ENCODE peak calls at places on chromosomes 5 and 9, in six cellular contexts. One of them, this sample, is unnamed.

GRCh38 chr5:140795259-140795641 is 598 bp downstream of the PCDHA2 start:
- DNase-seq in Peyer's patch: no peak
- DNase-seq in H54: peak; percentile 54
- DNase-seq in body of pancreas: no peak
- DNase-seq in prostate gland: no peak
- DNase-seq in ovary: no peak
- DNase-seq in this sample: no peak

GRCh38 chr9:130837644-130838043 is 2.6 kb downstream of the ABL1 start:
- DNase-seq in body of pancreas: no peak
- DNase-seq in H54: no peak
- DNase-seq in ovary: no peak
- DNase-seq in Peyer's patch: no peak
- DNase-seq in prostate gland: no peak
- DNase-seq in this sample: no peak

GRCh38 chr5:162377895-162378294 is 310.3 kb downstream of the GABRG2 start:
- DNase-seq in ovary: no peak
- DNase-seq in prostate gland: no peak
- DNase-seq in body of pancreas: no peak
- DNase-seq in Peyer's patch: no peak
- DNase-seq in H54: no peak
- DNase-seq in this sample: no peak

GRCh38 chr9:87301381-87301780 is 196.3 kb upstream of the DAPK1 start:
- DNase-seq in ovary: no peak
- DNase-seq in body of pancreas: no peak
- DNase-seq in Peyer's patch: no peak
- DNase-seq in H54: no peak
- DNase-seq in prostate gland: no peak
- DNase-seq in this sample: no peak

GRCh38 chr5:93845376-93845775 is 104.0 kb upstream of the POU5F2 start:
- DNase-seq in H54: no peak
- DNase-seq in ovary: no peak
- DNase-seq in prostate gland: no peak
- DNase-seq in Peyer's patch: no peak
- DNase-seq in body of pancreas: no peak
- DNase-seq in this sample: no peak

GRCh38 chr5:40587284-40587882 is 92.3 kb upstream of the PTGER4 start:
- DNase-seq in ovary: no peak
- DNase-seq in Peyer's patch: no peak
- DNase-seq in body of pancreas: no peak
- DNase-seq in prostate gland: no peak
- DNase-seq in H54: no peak
- DNase-seq in this sample: no peak

GRCh38 chr5:38469707-38470267 is 86.7 kb downstream of the LIFR start:
- DNase-seq in Peyer's patch: no peak
- DNase-seq in prostate gland: no peak
- DNase-seq in H54: no peak
- DNase-seq in ovary: no peak
- DNase-seq in body of pancreas: no peak
- DNase-seq in this sample: no peak

GRCh38 chr5:13567819-13568218 is 376.7 kb downstream of the DNAH5 start:
- DNase-seq in body of pancreas: no peak
- DNase-seq in Peyer's patch: no peak
- DNase-seq in H54: peak; percentile 40
- DNase-seq in prostate gland: no peak
- DNase-seq in ovary: no peak
- DNase-seq in this sample: no peak

GRCh38 chr5:148880197-148880596 is 53.8 kb downstream of the ADRB2 start:
- DNase-seq in H54: no peak
- DNase-seq in body of pancreas: no peak
- DNase-seq in prostate gland: no peak
- DNase-seq in Peyer's patch: no peak
- DNase-seq in ovary: no peak
- DNase-seq in this sample: no peak

GRCh38 chr5:65866837-65867508 is 59.4 kb upstream of the ERBIN start:
- DNase-seq in prostate gland: no peak
- DNase-seq in H54: no peak
- DNase-seq in Peyer's patch: no peak
- DNase-seq in body of pancreas: no peak
- DNase-seq in ovary: no peak
- DNase-seq in this sample: no peak

GRCh38 chr5:132656774-132657355 is 1.1 kb upstream of the IL13 start:
- DNase-seq in H54: no peak
- DNase-seq in ovary: no peak
- DNase-seq in prostate gland: no peak
- DNase-seq in body of pancreas: no peak
- DNase-seq in Peyer's patch: no peak
- DNase-seq in this sample: no peak

GRCh38 chr5:6705088-6705487 is 8.1 kb upstream of the TENT4A start:
- DNase-seq in Peyer's patch: no peak
- DNase-seq in body of pancreas: no peak
- DNase-seq in ovary: no peak
- DNase-seq in H54: no peak
- DNase-seq in prostate gland: no peak
- DNase-seq in this sample: no peak

GRCh38 chr5:136249678-136250266 is 56.8 kb upstream of the SMIM32 start:
- DNase-seq in ovary: peak; percentile 54
- DNase-seq in prostate gland: peak; percentile 57
- DNase-seq in Peyer's patch: peak; percentile 76
- DNase-seq in body of pancreas: peak; percentile 61
- DNase-seq in H54: peak; percentile 37
- DNase-seq in this sample: peak; percentile 79

GRCh38 chr5:169258372-169259000 is 42.5 kb downstream of the SLIT3 start:
- DNase-seq in prostate gland: no peak
- DNase-seq in ovary: no peak
- DNase-seq in Peyer's patch: no peak
- DNase-seq in H54: no peak
- DNase-seq in body of pancreas: no peak
- DNase-seq in this sample: no peak

GRCh38 chr5:43873791-43874190 is 270.8 kb downstream of the NNT start:
- DNase-seq in ovary: no peak
- DNase-seq in Peyer's patch: no peak
- DNase-seq in body of pancreas: no peak
- DNase-seq in prostate gland: no peak
- DNase-seq in H54: no peak
- DNase-seq in this sample: no peak

GRCh38 chr5:113265190-113265589 is 169.6 kb downstream of the TSSK1B start:
- DNase-seq in ovary: no peak
- DNase-seq in H54: no peak
- DNase-seq in body of pancreas: no peak
- DNase-seq in Peyer's patch: no peak
- DNase-seq in prostate gland: no peak
- DNase-seq in this sample: no peak

GRCh38 chr5:78985407-78986223 is 505 bp upstream of the ARSB start:
- DNase-seq in body of pancreas: peak; percentile 51
- DNase-seq in H54: peak; percentile 40
- DNase-seq in prostate gland: no peak
- DNase-seq in ovary: no peak
- DNase-seq in Peyer's patch: peak; percentile 72
- DNase-seq in this sample: peak; percentile 66
- TF ChIP-seq POLR2A in body of pancreas: no peak
- TF ChIP-seq POLR2A in H54: no peak
- TF ChIP-seq POLR2A in prostate gland: no peak
- TF ChIP-seq POLR2A in ovary: no peak
- TF ChIP-seq POLR2A in Peyer's patch: no peak
- TF ChIP-seq POLR2A in this sample: no peak

DNA sequence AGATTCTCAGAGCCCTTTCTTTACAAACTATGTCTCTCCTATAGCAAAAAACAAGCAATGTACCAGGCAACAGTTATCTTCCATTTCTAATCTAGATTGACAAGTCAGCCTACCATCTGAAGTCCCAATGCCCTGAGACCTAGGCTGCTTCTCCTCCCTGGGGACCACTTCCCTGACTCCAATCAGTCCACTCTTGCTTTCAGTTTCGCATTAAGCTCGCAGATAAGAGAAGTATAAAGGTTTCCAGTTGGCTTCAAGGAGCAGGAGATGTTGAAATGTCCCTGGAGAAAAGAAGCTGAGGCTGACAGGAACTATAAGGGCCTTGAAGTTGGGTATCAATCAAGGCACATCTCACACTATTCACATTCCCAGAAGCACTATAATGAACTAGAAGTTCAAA is 32.3 kb downstream of the ERP44 start:
- DNase-seq in prostate gland: no peak
- DNase-seq in ovary: no peak
- DNase-seq in body of pancreas: no peak
- DNase-seq in Peyer's patch: no peak
- DNase-seq in H54: no peak
- DNase-seq in this sample: no peak
- TF ChIP-seq POLR2A in prostate gland: no peak
- TF ChIP-seq POLR2A in ovary: no peak
- TF ChIP-seq POLR2A in body of pancreas: no peak
- TF ChIP-seq POLR2A in Peyer's patch: no peak
- TF ChIP-seq POLR2A in H54: no peak
- TF ChIP-seq POLR2A in this sample: no peak

DNA sequence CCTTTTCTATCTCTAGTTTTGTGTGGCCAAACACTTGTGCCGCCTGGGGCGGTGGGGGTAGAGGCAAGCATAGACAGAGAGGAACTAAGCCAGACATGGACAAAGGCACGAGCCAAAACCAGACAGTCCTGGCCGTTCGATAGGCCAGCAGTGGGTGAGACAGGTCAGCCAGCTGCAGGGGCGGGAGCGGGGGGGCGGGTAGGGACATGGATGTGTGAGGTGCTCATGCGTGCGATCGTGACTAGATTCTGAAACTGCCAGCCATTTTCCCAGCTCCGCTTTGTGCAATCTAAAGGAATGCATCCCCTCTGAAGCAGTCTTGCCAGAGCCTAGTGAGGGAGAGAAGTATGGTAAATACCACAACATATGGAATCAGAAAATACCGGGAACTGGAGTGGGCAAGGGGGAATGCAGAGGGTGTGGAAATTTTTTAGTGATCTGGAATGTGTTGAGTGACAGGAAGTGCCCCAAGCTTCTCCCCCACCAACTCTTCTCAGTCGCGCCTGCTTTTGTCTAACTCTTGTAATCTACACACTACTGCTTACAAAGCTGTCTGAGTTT is 111.9 kb downstream of the NR6A1 start:
- DNase-seq in Peyer's patch: peak; percentile 74
- DNase-seq in prostate gland: peak; percentile 46
- DNase-seq in body of pancreas: peak; percentile 78
- DNase-seq in H54: peak; percentile 72
- DNase-seq in ovary: peak; percentile 69
- DNase-seq in this sample: peak; percentile 91
- TF ChIP-seq POLR2A in Peyer's patch: no peak
- TF ChIP-seq POLR2A in prostate gland: no peak
- TF ChIP-seq POLR2A in body of pancreas: no peak
- TF ChIP-seq POLR2A in H54: peak; percentile 36
- TF ChIP-seq POLR2A in ovary: no peak
- TF ChIP-seq POLR2A in this sample: peak; percentile 29

GRCh38 chr5:34658023-34658422 is 1.9 kb downstream of the RAI14 start:
- DNase-seq in ovary: no peak
- DNase-seq in Peyer's patch: no peak
- DNase-seq in H54: no peak
- DNase-seq in prostate gland: no peak
- DNase-seq in body of pancreas: no peak
- DNase-seq in this sample: no peak
- TF ChIP-seq POLR2A in ovary: no peak
- TF ChIP-seq POLR2A in Peyer's patch: no peak
- TF ChIP-seq POLR2A in H54: no peak
- TF ChIP-seq POLR2A in prostate gland: no peak
- TF ChIP-seq POLR2A in body of pancreas: no peak
- TF ChIP-seq POLR2A in this sample: no peak

DNA sequence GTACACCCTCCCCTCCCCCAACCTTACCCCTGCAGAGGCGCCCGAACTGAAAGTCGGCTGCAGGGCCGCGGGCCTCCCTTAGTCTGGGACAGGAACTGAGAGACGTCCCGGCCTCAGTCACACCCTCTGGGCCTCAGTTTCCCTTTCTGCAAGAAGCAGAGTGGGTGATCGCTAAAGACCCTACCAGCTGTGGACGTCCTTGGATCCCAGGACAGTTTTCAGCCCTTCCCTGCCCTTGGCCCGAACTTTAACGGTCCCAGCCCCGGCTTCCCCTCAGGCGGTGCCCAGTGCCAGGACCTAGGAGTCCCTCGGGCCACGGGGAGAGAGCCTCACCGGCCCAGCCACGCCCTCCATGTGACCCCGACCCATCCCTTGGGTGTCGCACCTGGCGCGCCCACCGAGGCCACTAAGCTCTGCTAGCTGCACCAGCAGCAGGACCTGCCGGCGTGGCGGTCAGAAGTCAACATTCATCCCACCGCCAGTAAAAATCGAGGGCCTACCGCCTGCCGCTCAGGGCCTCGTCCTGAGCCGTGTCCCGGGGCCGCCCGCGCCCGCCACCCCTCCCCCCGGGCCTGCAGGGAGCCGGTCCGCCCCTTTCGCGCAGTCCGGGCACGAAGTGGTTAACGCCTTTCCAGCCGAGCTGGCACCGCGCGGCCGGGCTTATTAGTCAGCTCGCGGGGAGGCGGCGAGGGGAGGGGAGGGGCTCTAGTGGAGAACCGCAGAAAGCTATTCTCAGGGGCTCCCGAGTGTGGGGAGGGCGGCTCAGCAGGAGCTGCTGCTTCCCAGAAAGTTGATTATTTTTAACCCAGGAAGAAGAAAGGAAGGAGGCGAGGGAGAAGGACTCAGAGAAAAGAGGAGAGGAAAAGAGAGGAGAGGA is 124.5 kb downstream of the C9orf50 start:
- DNase-seq in body of pancreas: peak; percentile 97
- DNase-seq in Peyer's patch: peak; percentile 93
- DNase-seq in prostate gland: peak; percentile 94
- DNase-seq in ovary: peak; percentile 97
- DNase-seq in H54: no peak
- DNase-seq in this sample: peak; percentile 98
- TF ChIP-seq POLR2A in body of pancreas: no peak
- TF ChIP-seq POLR2A in Peyer's patch: no peak
- TF ChIP-seq POLR2A in prostate gland: peak; percentile 86
- TF ChIP-seq POLR2A in ovary: peak; percentile 88
- TF ChIP-seq POLR2A in H54: peak; percentile 17
- TF ChIP-seq POLR2A in this sample: peak; percentile 61

GRCh38 chr9:113525831-113526230 is 62.3 kb downstream of the RGS3 start:
- DNase-seq in Peyer's patch: no peak
- DNase-seq in H54: no peak
- DNase-seq in body of pancreas: no peak
- DNase-seq in prostate gland: no peak
- DNase-seq in ovary: no peak
- DNase-seq in this sample: peak; percentile 39

GRCh38 chr9:113528088-113528487 is 64.6 kb downstream of the RGS3 start:
- DNase-seq in body of pancreas: no peak
- DNase-seq in Peyer's patch: peak; percentile 86
- DNase-seq in H54: no peak
- DNase-seq in prostate gland: no peak
- DNase-seq in ovary: peak; percentile 26
- DNase-seq in this sample: peak; percentile 95

GRCh38 chr9:113525208-113525607 is 61.7 kb downstream of the RGS3 start:
- DNase-seq in body of pancreas: no peak
- DNase-seq in ovary: no peak
- DNase-seq in Peyer's patch: no peak
- DNase-seq in prostate gland: no peak
- DNase-seq in H54: no peak
- DNase-seq in this sample: no peak

GRCh38 chr9:113526841-113527240 is 63.3 kb downstream of the RGS3 start:
- DNase-seq in body of pancreas: no peak
- DNase-seq in ovary: peak; percentile 63
- DNase-seq in H54: no peak
- DNase-seq in prostate gland: no peak
- DNase-seq in Peyer's patch: no peak
- DNase-seq in this sample: peak; percentile 77

GRCh38 chr9:113526231-113526746 is 62.8 kb downstream of the RGS3 start:
- DNase-seq in prostate gland: no peak
- DNase-seq in body of pancreas: no peak
- DNase-seq in H54: no peak
- DNase-seq in ovary: peak; percentile 15
- DNase-seq in Peyer's patch: no peak
- DNase-seq in this sample: no peak
- TF ChIP-seq POLR2A in prostate gland: no peak
- TF ChIP-seq POLR2A in body of pancreas: no peak
- TF ChIP-seq POLR2A in H54: no peak
- TF ChIP-seq POLR2A in ovary: no peak
- TF ChIP-seq POLR2A in Peyer's patch: no peak
- TF ChIP-seq POLR2A in this sample: no peak

This sample was measured in thyroid gland.